ENCODE peak calls at places on chromosome X, in four cellular contexts. G is K562, E is H1, B is HepG2. T is an unnamed sample.

GRCh38 chrX:140526138-140526537 is 21.3 kb upstream of the SOX3 start:
- DNase-seq in G (no peak), E (no peak), B (no peak), T (no peak)

GRCh38 chrX:37470711-37471110 is 100.8 kb upstream of the LANCL3 start:
- DNase-seq in E (no peak), B (no peak), G (no peak), T (no peak)

GRCh38 chrX:28223991-28224390 is 242.7 kb upstream of the DCAF8L1 start:
- DNase-seq in E (no peak), B (no peak), G (no peak), T (no peak)

GRCh38 chrX:123860506-123860840 is 620 bp downstream of the XIAP start:
- DNase-seq in E (no peak), B (peak), G (no peak), T (peak)

GRCh38 chrX:46626566-46626965 is 53.0 kb downstream of the CHST7 start:
- DNase-seq in B (no peak), E (no peak), G (no peak), T (no peak)

GRCh38 chrX:134603806-134604700 is 54.2 kb downstream of the PLAC1 start:
- DNase-seq in G (no peak), B (no peak), E (no peak), T (peak)

GRCh38 chrX:24424948-24425347 is 40.1 kb upstream of the PDK3 start:
- DNase-seq in G (no peak), E (no peak), B (no peak), T (no peak)

GRCh38 chrX:69177511-69178162 is 12.4 kb upstream of the PJA1 start:
- DNase-seq in G (no peak), B (no peak), E (no peak), T (no peak)

GRCh38 chrX:71909956-71910355 is 689 bp upstream of the NHSL2 start:
- DNase-seq in G (no peak), E (peak), B (no peak), T (no peak)

GRCh38 chrX:7706032-7706431 is 136.9 kb upstream of the VCX start:
- DNase-seq in E (no peak), G (no peak), B (no peak), T (no peak)

GRCh38 chrX:30196322-30196721 is 19.0 kb upstream of the MAGEB2 start:
- DNase-seq in G (peak), E (no peak), B (no peak), T (peak)

GRCh38 chrX:137041329-137041728 is 7.5 kb upstream of the GPR101 start:
- DNase-seq in G (no peak), B (no peak), E (no peak), T (no peak)

GRCh38 chrX:67636532-67636931 is 92.7 kb downstream of the AR start:
- DNase-seq in G (no peak), B (no peak), E (no peak), T (no peak)

GRCh38 chrX:97629597-97629985 is 745.9 kb downstream of the RPA4 start:
- DNase-seq in B (no peak), G (no peak), E (no peak), T (no peak)

GRCh38 chrX:100512471-100512870 is 72.3 kb upstream of the TNMD start:
- DNase-seq in E (no peak), B (no peak), G (peak), T (peak)

GRCh38 chrX:41478397-41478911 is 31.3 kb downstream of the NYX start:
- DNase-seq in G (no peak), B (no peak), E (no peak), T (no peak)

DNA sequence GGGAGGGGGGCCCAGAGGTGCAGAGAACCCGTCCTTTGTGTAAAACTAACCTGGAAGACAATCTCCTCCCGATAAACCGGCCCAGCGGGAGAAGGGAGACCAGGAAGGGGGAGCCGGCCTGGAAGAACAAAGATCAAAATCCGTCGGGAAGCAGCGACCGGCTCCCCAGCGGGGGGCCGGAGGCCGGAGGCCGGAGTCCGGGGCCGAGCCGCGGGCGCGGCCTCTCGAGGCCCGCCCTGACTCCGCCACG is 552 bp downstream of the ZDHHC9 start:
- DNase-seq in E (peak), G (no peak), B (no peak), T (no peak)
- TF ChIP-seq PHF8 in E (no peak), G (no peak), B (peak), T (no peak)

DNA sequence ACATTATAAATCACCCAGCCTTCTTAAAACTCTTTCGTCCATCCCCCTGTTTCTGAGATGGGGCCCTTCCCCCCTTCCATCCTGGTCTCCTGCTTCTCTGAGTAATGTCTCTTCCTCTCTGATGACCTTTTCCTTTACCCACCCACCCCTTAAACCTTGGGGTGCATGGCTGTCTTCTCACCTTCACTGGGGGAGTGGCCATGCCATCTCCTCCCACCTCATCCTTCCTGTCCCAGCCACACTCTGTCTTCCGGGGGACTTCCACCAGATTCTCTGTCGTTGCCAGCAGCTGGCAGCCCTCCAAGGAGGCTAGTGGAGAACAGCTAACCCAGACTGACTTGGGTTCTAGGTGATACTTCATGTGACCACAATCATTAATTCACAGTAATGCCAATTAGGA is 83.2 kb upstream of the SCML1 start:
- DNase-seq in G (no peak), B (no peak), E (no peak), T (no peak)
- TF ChIP-seq CEBPB in G (no peak), B (no peak), E (no peak), T (no peak)

GRCh38 chrX:9164535-9165425 is 130.9 kb upstream of the FAM9B start:
- DNase-seq in G (no peak), E (no peak), B (no peak), T (peak)
- TF ChIP-seq PHF8 in G (no peak), E (no peak), B (no peak), T (no peak)

GRCh38 chrX:38935561-38935960 is 134.3 kb downstream of the MID1IP1 start:
- DNase-seq in E (no peak), G (no peak), B (no peak), T (no peak)

GRCh38 chrX:38927592-38927991 is 126.3 kb downstream of the MID1IP1 start:
- DNase-seq in E (no peak), B (no peak), G (no peak), T (no peak)

GRCh38 chrX:38930474-38930873 is 129.2 kb downstream of the MID1IP1 start:
- DNase-seq in B (no peak), E (no peak), G (no peak), T (no peak)

DNA sequence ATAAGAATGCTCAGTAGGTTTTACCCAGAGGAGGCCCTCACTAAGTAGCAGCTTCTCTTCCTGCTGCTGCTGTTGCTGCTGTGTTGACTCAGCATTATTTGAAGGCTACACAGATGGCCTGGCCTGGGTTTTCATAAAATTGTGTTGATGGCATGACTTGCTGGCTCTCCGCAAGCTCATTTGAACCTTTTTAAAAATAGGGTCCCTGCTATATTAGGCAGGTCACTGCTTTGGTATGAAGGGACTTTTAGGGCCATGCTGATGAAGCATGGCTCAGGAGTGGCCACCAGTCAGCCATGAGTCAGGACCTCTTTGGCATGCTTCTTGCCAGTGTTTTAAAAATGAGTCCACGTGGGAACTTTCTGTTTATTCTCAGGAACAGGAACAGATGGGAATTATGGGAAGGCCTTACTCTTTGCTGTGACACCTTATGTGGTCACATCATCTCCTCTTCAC is 128.7 kb downstream of the MID1IP1 start:
- DNase-seq in G (no peak), B (no peak), E (no peak), T (no peak)
- TF ChIP-seq CEBPB in G (no peak), B (no peak), E (no peak), T (no peak)

GRCh38 chrX:701673-702072 is 71.1 kb downstream of the SHOX start:
- DNase-seq in B (no peak), E (no peak), G (no peak), T (no peak)
- TF ChIP-seq PHF8 in B (no peak), E (no peak), G (no peak), T (no peak)

GRCh38 chrX:11557120-11557519 is 108.6 kb downstream of the ARHGAP6 start:
- DNase-seq in E (no peak), B (no peak), G (no peak), T (peak)
- TF ChIP-seq CEBPB in E (no peak), B (no peak), G (no peak), T (no peak)

DNA sequence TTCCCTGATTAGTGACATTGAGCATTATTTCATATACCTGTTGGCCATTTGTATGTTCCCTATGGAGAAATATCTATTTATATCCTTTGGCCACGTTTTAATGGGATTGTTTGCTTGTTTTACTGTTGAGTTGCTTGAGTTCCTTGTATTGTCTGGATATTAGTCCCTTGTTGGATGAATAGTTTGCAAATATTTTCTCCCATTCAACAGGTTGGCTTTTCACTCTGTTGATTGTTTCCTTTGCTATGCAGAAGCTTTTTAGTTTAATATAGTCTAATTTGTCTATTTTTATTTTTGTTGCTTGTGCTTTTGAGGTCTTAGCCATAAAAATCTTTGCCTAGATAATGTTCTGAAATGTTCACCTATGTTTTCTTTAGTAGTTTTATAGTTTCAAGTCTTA is 60.2 kb upstream of the HUWE1 start:
- DNase-seq in E (no peak), G (no peak), B (no peak), T (no peak)
- TF ChIP-seq PHF8 in E (no peak), G (no peak), B (no peak), T (no peak)

GRCh38 chrX:109345866-109346265 is 136.0 kb downstream of the GUCY2F start:
- DNase-seq in E (no peak), B (no peak), G (no peak), T (no peak)

GRCh38 chrX:109344666-109345065 is 137.2 kb downstream of the GUCY2F start:
- DNase-seq in B (no peak), G (no peak), E (no peak), T (no peak)

GRCh38 chrX:109350051-109350450 is 131.8 kb downstream of the GUCY2F start:
- DNase-seq in G (no peak), E (no peak), B (no peak), T (no peak)

GRCh38 chrX:109350621-109351020 is 131.3 kb downstream of the GUCY2F start:
- DNase-seq in B (no peak), E (no peak), G (no peak), T (no peak)

GRCh38 chrX:109347618-109348017 is 134.3 kb downstream of the GUCY2F start:
- DNase-seq in B (no peak), G (no peak), E (no peak), T (no peak)
- TF ChIP-seq CEBPB in B (no peak), G (no peak), E (no peak), T (no peak)

T was measured in A549.